ENCODE peak calls at places on chromosomes 2 and 18, in nine cellular contexts. One of them, this sample, is unnamed.

GRCh38 chr18:7417742-7418141 is 149.4 kb upstream of the PTPRM start:
- DNase-seq in stimulated activated CD8-positive, alpha-beta memory T cell treated with anti-CD3 and anti-CD28 coated beads, Interleukin-4, amount 100 ng/mL, for 1 hour: no peak
- DNase-seq in amniotic stem cell: peak; percentile 0
- DNase-seq in C1 segment of cervical spinal cord: no peak
- DNase-seq in epithelial cell of prostate: peak; percentile 71
- DNase-seq in CD4-positive, alpha-beta T cell: no peak
- DNase-seq in stimulated activated CD4-positive, alpha-beta T cell treated with anti-CD3 and anti-CD28 coated beads, Interleukin-15, amount 100 ng/mL, for 1 hour: no peak
- DNase-seq in NCI-H2081: no peak
- DNase-seq in LoVo: no peak
- DNase-seq in this sample: no peak

GRCh38 chr2:11676640-11677039 is 6.6 kb upstream of the NTSR2 start:
- DNase-seq in stimulated activated CD8-positive, alpha-beta memory T cell treated with anti-CD3 and anti-CD28 coated beads, Interleukin-4, amount 100 ng/mL, for 1 hour: no peak
- DNase-seq in amniotic stem cell: no peak
- DNase-seq in C1 segment of cervical spinal cord: no peak
- DNase-seq in epithelial cell of prostate: no peak
- DNase-seq in CD4-positive, alpha-beta T cell: no peak
- DNase-seq in stimulated activated CD4-positive, alpha-beta T cell treated with anti-CD3 and anti-CD28 coated beads, Interleukin-15, amount 100 ng/mL, for 1 hour: no peak
- DNase-seq in NCI-H2081: no peak
- DNase-seq in LoVo: no peak
- DNase-seq in this sample: no peak

GRCh38 chr2:25988134-25988533 is 5.8 kb upstream of the KIF3C start:
- DNase-seq in stimulated activated CD8-positive, alpha-beta memory T cell treated with anti-CD3 and anti-CD28 coated beads, Interleukin-4, amount 100 ng/mL, for 1 hour: no peak
- DNase-seq in amniotic stem cell: no peak
- DNase-seq in C1 segment of cervical spinal cord: no peak
- DNase-seq in epithelial cell of prostate: no peak
- DNase-seq in CD4-positive, alpha-beta T cell: no peak
- DNase-seq in stimulated activated CD4-positive, alpha-beta T cell treated with anti-CD3 and anti-CD28 coated beads, Interleukin-15, amount 100 ng/mL, for 1 hour: no peak
- DNase-seq in NCI-H2081: no peak
- DNase-seq in LoVo: no peak
- DNase-seq in this sample: no peak

GRCh38 chr2:71607490-71607889 is 154.1 kb downstream of the DYSF start:
- DNase-seq in stimulated activated CD8-positive, alpha-beta memory T cell treated with anti-CD3 and anti-CD28 coated beads, Interleukin-4, amount 100 ng/mL, for 1 hour: no peak
- DNase-seq in amniotic stem cell: no peak
- DNase-seq in C1 segment of cervical spinal cord: no peak
- DNase-seq in epithelial cell of prostate: no peak
- DNase-seq in CD4-positive, alpha-beta T cell: no peak
- DNase-seq in stimulated activated CD4-positive, alpha-beta T cell treated with anti-CD3 and anti-CD28 coated beads, Interleukin-15, amount 100 ng/mL, for 1 hour: no peak
- DNase-seq in NCI-H2081: no peak
- DNase-seq in LoVo: no peak
- DNase-seq in this sample: no peak

GRCh38 chr2:173935305-173935704 is 29.9 kb downstream of the SP3 start:
- DNase-seq in stimulated activated CD8-positive, alpha-beta memory T cell treated with anti-CD3 and anti-CD28 coated beads, Interleukin-4, amount 100 ng/mL, for 1 hour: no peak
- DNase-seq in amniotic stem cell: no peak
- DNase-seq in C1 segment of cervical spinal cord: no peak
- DNase-seq in epithelial cell of prostate: no peak
- DNase-seq in CD4-positive, alpha-beta T cell: no peak
- DNase-seq in stimulated activated CD4-positive, alpha-beta T cell treated with anti-CD3 and anti-CD28 coated beads, Interleukin-15, amount 100 ng/mL, for 1 hour: no peak
- DNase-seq in NCI-H2081: no peak
- DNase-seq in LoVo: no peak
- DNase-seq in this sample: no peak

GRCh38 chr2:130878933-130879332 is 42.2 kb downstream of the ARHGEF4 start:
- DNase-seq in stimulated activated CD8-positive, alpha-beta memory T cell treated with anti-CD3 and anti-CD28 coated beads, Interleukin-4, amount 100 ng/mL, for 1 hour: no peak
- DNase-seq in amniotic stem cell: no peak
- DNase-seq in C1 segment of cervical spinal cord: no peak
- DNase-seq in epithelial cell of prostate: no peak
- DNase-seq in CD4-positive, alpha-beta T cell: no peak
- DNase-seq in stimulated activated CD4-positive, alpha-beta T cell treated with anti-CD3 and anti-CD28 coated beads, Interleukin-15, amount 100 ng/mL, for 1 hour: no peak
- DNase-seq in NCI-H2081: no peak
- DNase-seq in LoVo: no peak
- DNase-seq in this sample: no peak

GRCh38 chr2:241289597-241289996 is 25.9 kb downstream of the HDLBP start:
- DNase-seq in stimulated activated CD8-positive, alpha-beta memory T cell treated with anti-CD3 and anti-CD28 coated beads, Interleukin-4, amount 100 ng/mL, for 1 hour: no peak
- DNase-seq in amniotic stem cell: no peak
- DNase-seq in C1 segment of cervical spinal cord: no peak
- DNase-seq in epithelial cell of prostate: no peak
- DNase-seq in CD4-positive, alpha-beta T cell: no peak
- DNase-seq in stimulated activated CD4-positive, alpha-beta T cell treated with anti-CD3 and anti-CD28 coated beads, Interleukin-15, amount 100 ng/mL, for 1 hour: no peak
- DNase-seq in NCI-H2081: no peak
- DNase-seq in LoVo: no peak
- DNase-seq in this sample: no peak

GRCh38 chr2:932320-933221 is 18.1 kb upstream of the SNTG2 start:
- DNase-seq in stimulated activated CD8-positive, alpha-beta memory T cell treated with anti-CD3 and anti-CD28 coated beads, Interleukin-4, amount 100 ng/mL, for 1 hour: no peak
- DNase-seq in amniotic stem cell: no peak
- DNase-seq in C1 segment of cervical spinal cord: no peak
- DNase-seq in epithelial cell of prostate: no peak
- DNase-seq in CD4-positive, alpha-beta T cell: no peak
- DNase-seq in stimulated activated CD4-positive, alpha-beta T cell treated with anti-CD3 and anti-CD28 coated beads, Interleukin-15, amount 100 ng/mL, for 1 hour: no peak
- DNase-seq in NCI-H2081: no peak
- DNase-seq in LoVo: no peak
- DNase-seq in this sample: no peak

GRCh38 chr2:1553671-1554295 is 140.5 kb downstream of the TPO start:
- DNase-seq in stimulated activated CD8-positive, alpha-beta memory T cell treated with anti-CD3 and anti-CD28 coated beads, Interleukin-4, amount 100 ng/mL, for 1 hour: no peak
- DNase-seq in amniotic stem cell: no peak
- DNase-seq in C1 segment of cervical spinal cord: no peak
- DNase-seq in epithelial cell of prostate: peak; percentile 10
- DNase-seq in CD4-positive, alpha-beta T cell: no peak
- DNase-seq in stimulated activated CD4-positive, alpha-beta T cell treated with anti-CD3 and anti-CD28 coated beads, Interleukin-15, amount 100 ng/mL, for 1 hour: no peak
- DNase-seq in NCI-H2081: no peak
- DNase-seq in LoVo: peak; percentile 49
- DNase-seq in this sample: no peak

GRCh38 chr2:20868377-20868776 is 45.5 kb upstream of the LDAH start:
- DNase-seq in stimulated activated CD8-positive, alpha-beta memory T cell treated with anti-CD3 and anti-CD28 coated beads, Interleukin-4, amount 100 ng/mL, for 1 hour: peak; percentile 10
- DNase-seq in amniotic stem cell: no peak
- DNase-seq in C1 segment of cervical spinal cord: no peak
- DNase-seq in epithelial cell of prostate: no peak
- DNase-seq in CD4-positive, alpha-beta T cell: peak; percentile 28
- DNase-seq in stimulated activated CD4-positive, alpha-beta T cell treated with anti-CD3 and anti-CD28 coated beads, Interleukin-15, amount 100 ng/mL, for 1 hour: peak; percentile 8
- DNase-seq in NCI-H2081: no peak
- DNase-seq in LoVo: no peak
- DNase-seq in this sample: no peak

GRCh38 chr2:204578928-204579598 is 33.8 kb downstream of the PARD3B start:
- DNase-seq in stimulated activated CD8-positive, alpha-beta memory T cell treated with anti-CD3 and anti-CD28 coated beads, Interleukin-4, amount 100 ng/mL, for 1 hour: no peak
- DNase-seq in amniotic stem cell: no peak
- DNase-seq in C1 segment of cervical spinal cord: no peak
- DNase-seq in epithelial cell of prostate: no peak
- DNase-seq in CD4-positive, alpha-beta T cell: no peak
- DNase-seq in stimulated activated CD4-positive, alpha-beta T cell treated with anti-CD3 and anti-CD28 coated beads, Interleukin-15, amount 100 ng/mL, for 1 hour: no peak
- DNase-seq in NCI-H2081: no peak
- DNase-seq in LoVo: no peak
- DNase-seq in this sample: no peak

GRCh38 chr18:56469582-56469981 is 168.8 kb downstream of the TXNL1 start:
- DNase-seq in stimulated activated CD8-positive, alpha-beta memory T cell treated with anti-CD3 and anti-CD28 coated beads, Interleukin-4, amount 100 ng/mL, for 1 hour: no peak
- DNase-seq in amniotic stem cell: no peak
- DNase-seq in C1 segment of cervical spinal cord: no peak
- DNase-seq in epithelial cell of prostate: peak; percentile 36
- DNase-seq in CD4-positive, alpha-beta T cell: no peak
- DNase-seq in stimulated activated CD4-positive, alpha-beta T cell treated with anti-CD3 and anti-CD28 coated beads, Interleukin-15, amount 100 ng/mL, for 1 hour: no peak
- DNase-seq in NCI-H2081: no peak
- DNase-seq in LoVo: no peak
- DNase-seq in this sample: no peak